ENCODE peak calls at places on chromosomes 5 and 9, in five cellular contexts. F is K562; W is T-cell; K is activated naive CD8-positive, alpha-beta T cell treated with anti-CD3 and anti-CD28 coated beads, Interleukin-2, amount 50 U/mL, for 24 hours; L is iris pigment epithelial cell. X is an unnamed sample.

GRCh38 chr5:34991486-34992238 is 56.1 kb downstream of the AGXT2 start:
- DNase-seq in L (peak; percentile 74), K (no peak), W (no peak), F (peak; percentile 12), X (no peak)

GRCh38 chr9:129648764-129649115 is 6.8 kb upstream of the ASB6 start:
- DNase-seq in F (no peak), W (no peak), K (no peak), L (no peak), X (no peak)

GRCh38 chr9:125460883-125461475 is 199.4 kb downstream of the GAPVD1 start:
- DNase-seq in L (peak; percentile 56), F (no peak), K (no peak), W (no peak), X (no peak)

GRCh38 chr9:16304301-16304700 is 566.2 kb downstream of the BNC2 start:
- DNase-seq in F (no peak), K (no peak), L (no peak), W (no peak), X (no peak)

GRCh38 chr5:172106511-172107356 is 81.3 kb downstream of the STK10 start:
- DNase-seq in L (no peak), W (peak; percentile 40), F (peak; percentile 71), K (peak; percentile 75), X (no peak)

GRCh38 chr5:139806726-139807646 is 11.4 kb downstream of the PSD2 start:
- DNase-seq in W (no peak), F (no peak), L (no peak), K (no peak), X (no peak)

GRCh38 chr5:42542106-42542505 is 118.9 kb downstream of the GHR start:
- DNase-seq in L (no peak), F (no peak), K (no peak), W (no peak), X (no peak)

GRCh38 chr9:132511191-132511999 is 71.0 kb upstream of the BARHL1 start:
- DNase-seq in W (no peak), K (no peak), F (no peak), L (no peak), X (no peak)

GRCh38 chr5:139593716-139594319 is 32.7 kb downstream of the UBE2D2 start:
- DNase-seq in L (peak; percentile 62), F (no peak), W (no peak), K (no peak), X (peak; percentile 49)

GRCh38 chr9:125748511-125749099 is 1.4 kb downstream of the PBX3 start:
- DNase-seq in L (no peak), F (no peak), K (no peak), W (no peak), X (no peak)

GRCh38 chr9:20988061-20988460 is 43.4 kb downstream of the HACD4 start:
- DNase-seq in L (no peak), K (no peak), F (no peak), W (no peak), X (no peak)

GRCh38 chr5:104635216-104635615 is 1072.6 kb upstream of the NUDT12 start:
- DNase-seq in W (no peak), K (no peak), F (no peak), L (peak; percentile 43), X (peak; percentile 57)

GRCh38 chr9:8223861-8224260 is 424.3 kb upstream of the DMAC1 start:
- DNase-seq in K (no peak), F (no peak), W (no peak), L (no peak), X (no peak)

GRCh38 chr5:81971086-81971693 is 633 bp upstream of the ATG10 start:
- DNase-seq in W (no peak), K (peak; percentile 7), L (peak; percentile 24), F (peak; percentile 42), X (no peak)

GRCh38 chr9:69122086-69122390 is 52.0 kb upstream of the TJP2 start:
- DNase-seq in K (peak; percentile 34), L (peak; percentile 80), F (no peak), W (peak; percentile 38), X (no peak)

GRCh38 chr5:122943050-122943698 is 93.4 kb downstream of the PPIC start:
- DNase-seq in W (no peak), F (no peak), K (no peak), L (no peak), X (no peak)

X was measured in HS-5.